ENCODE peak calls at places on chromosomes 13 and 19, in ten cellular contexts. F is NCI-H510A; L is GM18507; C is substantia nigra; M is activated CD4-positive, alpha-beta T cell treated with anti-CD3 and anti-CD28 coated beads, Interleukin-2, amount 10 ng/mL, durations not matched to agents 7 days and 5 days; N is AG10803; J is stimulated activated naive CD8-positive, alpha-beta T cell treated with anti-CD3 and anti-CD28 coated beads, Interleukin-15, amount 100 ng/mL, for 72 hours; R is H9; T is anterior cingulate cortex; D is fibroblast of the conjunctiva. A is an unnamed sample.
A peak's percentile ranks its signal among the peaks of the same experiment; 100 is the strongest.

GRCh38 chr19:51552996-51553725 is 17.9 kb upstream of the ZNF175 start:
- DNase-seq in F (no peak), L (no peak), C (no peak), M (peak; percentile 56), N (peak; percentile 46), J (peak; percentile 21), R (peak; percentile 91), T (peak; percentile 14), D (no peak), A (peak; percentile 10)

GRCh38 chr19:38375748-38376147 is 1.4 kb downstream of the PSMD8 start:
- DNase-seq in F (no peak), L (no peak), C (no peak), M (no peak), N (peak; percentile 57), J (no peak), R (no peak), T (no peak), D (no peak), A (no peak)

GRCh38 chr13:89375839-89376238 is 1704.7 kb downstream of the SLITRK5 start:
- DNase-seq in F (no peak), L (no peak), C (no peak), M (no peak), N (peak; percentile 46), J (no peak), R (no peak), T (no peak), D (peak; percentile 50), A (no peak)

GRCh38 chr13:71408416-71408815 is 458.6 kb downstream of the DACH1 start:
- DNase-seq in F (no peak), L (no peak), C (no peak), M (no peak), N (no peak), J (no peak), R (no peak), T (no peak), D (no peak), A (no peak)

GRCh38 chr19:33430674-33431277 is 57.3 kb downstream of the CEBPG start:
- DNase-seq in F (no peak), L (peak; percentile 54), C (peak; percentile 56), M (peak; percentile 71), N (peak; percentile 62), J (peak; percentile 55), R (peak; percentile 78), T (peak; percentile 36), D (peak; percentile 22), A (peak; percentile 74)

GRCh38 chr19:49712397-49712859 is 21.5 kb downstream of the CPT1C start:
- DNase-seq in F (no peak), L (no peak), C (no peak), M (no peak), N (peak; percentile 79), J (no peak), R (peak; percentile 96), T (no peak), D (peak; percentile 68), A (no peak)

GRCh38 chr13:30963794-30964193 is 31.3 kb downstream of the TEX26 start:
- DNase-seq in F (no peak), L (no peak), C (no peak), M (no peak), N (peak; percentile 28), J (no peak), R (no peak), T (no peak), D (peak; percentile 16), A (no peak)

GRCh38 chr13:28488376-28489005 is 6.4 kb downstream of the FLT1 start:
- DNase-seq in F (no peak), L (no peak), C (no peak), M (no peak), N (no peak), J (no peak), R (no peak), T (no peak), D (no peak), A (no peak)

GRCh38 chr13:89650226-89650625 is 1697.3 kb upstream of the MIR17HG start:
- DNase-seq in F (no peak), L (no peak), C (no peak), M (no peak), N (no peak), J (no peak), R (no peak), T (no peak), D (no peak), A (no peak)

GRCh38 chr19:54418030-54418929 is 3.0 kb downstream of the TTYH1 start:
- DNase-seq in F (no peak), L (no peak), C (no peak), M (peak; percentile 59), N (peak; percentile 36), J (peak; percentile 55), R (no peak), T (peak; percentile 48), D (no peak), A (no peak)

GRCh38 chr19:51760811-51761356 is at the start of gene FPR2:
- DNase-seq in F (no peak), L (no peak), C (no peak), M (no peak), N (no peak), J (no peak), R (no peak), T (no peak), D (no peak), A (no peak)

GRCh38 chr13:35697281-35697680 is 220.8 kb upstream of the MAB21L1 start:
- DNase-seq in F (no peak), L (no peak), C (no peak), M (no peak), N (peak; percentile 34), J (no peak), R (no peak), T (no peak), D (no peak), A (no peak)

GRCh38 chr13:26914624-26915023 is 154.0 kb upstream of the GPR12 start:
- DNase-seq in F (peak; percentile 48), L (no peak), C (no peak), M (peak; percentile 17), N (peak; percentile 2), J (peak; percentile 39), R (no peak), T (no peak), D (no peak), A (no peak)

GRCh38 chr13:34040863-34041262 is 222.9 kb downstream of the RFC3 start:
- DNase-seq in F (no peak), L (no peak), C (no peak), M (no peak), N (no peak), J (no peak), R (no peak), T (no peak), D (no peak), A (no peak)

GRCh38 chr13:113920606-113921306 is 53.1 kb downstream of the C13orf46 start:
- DNase-seq in F (no peak), L (no peak), C (no peak), M (no peak), N (no peak), J (peak; percentile 2), R (no peak), T (no peak), D (no peak), A (no peak)

GRCh38 chr19:38265213-38265861 is 964 bp downstream of the SPINT2 start:
- DNase-seq in F (no peak), L (no peak), C (no peak), M (peak; percentile 13), N (no peak), J (no peak), R (no peak), T (no peak), D (no peak), A (no peak)

GRCh38 chr19:34017024-34017423 is 155.3 kb upstream of the LSM14A start:
- DNase-seq in F (no peak), L (no peak), C (no peak), M (no peak), N (no peak), J (no peak), R (no peak), T (no peak), D (no peak), A (no peak)

GRCh38 chr13:49679244-49679643 is 12.0 kb downstream of the EBPL start:
- DNase-seq in F (no peak), L (no peak), C (no peak), M (peak; percentile 42), N (no peak), J (no peak), R (no peak), T (no peak), D (peak; percentile 34), A (no peak)

A was measured in frontal cortex.